ENCODE peak calls at places on chromosomes 12 and 14, in eight cellular contexts. Q, K, O, I, E, D, P and F are unnamed samples.

GRCh38 chr14:53180272-53181221 is 27.4 kb upstream of the DDHD1 start:
- DNase-seq in Q (peak), K (peak), O (peak), I (no peak), E (peak), D (no peak), P (no peak), F (no peak)

GRCh38 chr12:116591608-116592115 is 32.5 kb downstream of the MAP1LC3B2 start:
- DNase-seq in Q (no peak), K (no peak), O (peak), I (no peak), E (no peak), D (no peak), P (no peak), F (no peak)

GRCh38 chr12:14408208-14408607 is 42.7 kb downstream of the ATF7IP start:
- DNase-seq in Q (no peak), K (peak), O (peak), I (peak), E (no peak), D (no peak), P (no peak), F (no peak)

GRCh38 chr12:67299526-67299925 is 30.4 kb downstream of the CAND1 start:
- DNase-seq in Q (no peak), K (no peak), O (no peak), I (no peak), E (no peak), D (no peak), P (no peak), F (no peak)

GRCh38 chr14:101418601-101419000 is 142.7 kb upstream of the DIO3 start:
- DNase-seq in Q (no peak), K (no peak), O (no peak), I (no peak), E (no peak), D (no peak), P (no peak), F (no peak)

GRCh38 chr12:51953925-51954324 is 2.4 kb downstream of the ACVR1B start:
- DNase-seq in Q (no peak), K (no peak), O (no peak), I (no peak), E (no peak), D (no peak), P (no peak), F (no peak)

GRCh38 chr12:40552868-40553267 is 139.4 kb upstream of the CNTN1 start:
- DNase-seq in Q (no peak), K (no peak), O (no peak), I (no peak), E (no peak), D (no peak), P (no peak), F (no peak)

GRCh38 chr14:22882529-22883190 is 362 bp upstream of the REM2 start:
- DNase-seq in Q (no peak), K (peak), O (peak), I (no peak), E (no peak), D (peak), P (peak), F (peak)

GRCh38 chr12:6384499-6385436 is 806 bp downstream of the LTBR start:
- DNase-seq in Q (no peak), K (no peak), O (no peak), I (no peak), E (no peak), D (no peak), P (no peak), F (no peak)

GRCh38 chr12:53241623-53242412 is 9.8 kb upstream of the RARG start:
- DNase-seq in Q (no peak), K (no peak), O (no peak), I (no peak), E (no peak), D (no peak), P (no peak), F (no peak)

GRCh38 chr12:10747730-10748129 is 24.6 kb upstream of the YBX3 start:
- DNase-seq in Q (no peak), K (no peak), O (no peak), I (no peak), E (no peak), D (no peak), P (no peak), F (no peak)

GRCh38 chr14:92677087-92677668 is 71.2 kb downstream of the LGMN start:
- DNase-seq in Q (peak), K (no peak), O (no peak), I (no peak), E (peak), D (no peak), P (no peak), F (no peak)

GRCh38 chr14:89167705-89168104 is 249.3 kb downstream of the FOXN3 start:
- DNase-seq in Q (no peak), K (no peak), O (no peak), I (no peak), E (no peak), D (no peak), P (no peak), F (no peak)

GRCh38 chr12:75553398-75553797 is 42.0 kb upstream of the KRR1 start:
- DNase-seq in Q (no peak), K (peak), O (no peak), I (no peak), E (no peak), D (no peak), P (no peak), F (no peak)

GRCh38 chr12:27851311-27851710 is 71.3 kb upstream of the MANSC4 start:
- DNase-seq in Q (no peak), K (no peak), O (no peak), I (no peak), E (no peak), D (no peak), P (no peak), F (no peak)

GRCh38 chr14:64060648-64061096 is 207.9 kb downstream of the SYNE2 start:
- DNase-seq in Q (peak), K (peak), O (no peak), I (peak), E (no peak), D (peak), P (no peak), F (no peak)

GRCh38 chr12:46450279-46450748 is 77.7 kb upstream of the SLC38A2 start:
- DNase-seq in Q (no peak), K (peak), O (no peak), I (no peak), E (no peak), D (no peak), P (peak), F (no peak)

GRCh38 chr12:121786441-121786825 is 7.1 kb downstream of the RHOF start:
- DNase-seq in Q (no peak), K (no peak), O (peak), I (no peak), E (no peak), D (peak), P (no peak), F (no peak)

GRCh38 chr14:94110552-94111181 is at the start of gene IFI27:
- DNase-seq in Q (no peak), K (no peak), O (peak), I (no peak), E (no peak), D (no peak), P (no peak), F (no peak)

GRCh38 chr12:6326316-6326959 is 15.4 kb downstream of the TNFRSF1A start:
- DNase-seq in Q (no peak), K (peak), O (peak), I (no peak), E (no peak), D (peak), P (no peak), F (peak)

GRCh38 chr14:48261436-48261835 is 586.0 kb upstream of the MDGA2 start:
- DNase-seq in Q (no peak), K (no peak), O (no peak), I (no peak), E (no peak), D (no peak), P (no peak), F (no peak)

GRCh38 chr14:21071225-21072041 is 1.3 kb downstream of the ARHGEF40 start:
- DNase-seq in Q (no peak), K (peak), O (peak), I (peak), E (peak), D (peak), P (peak), F (peak)

GRCh38 chr12:100427078-100427477 is 46.6 kb upstream of the NR1H4 start:
- DNase-seq in Q (no peak), K (no peak), O (peak), I (no peak), E (no peak), D (peak), P (no peak), F (no peak)

GRCh38 chr12:115163710-115164109 is 479.7 kb upstream of the TBX3 start:
- DNase-seq in Q (no peak), K (peak), O (no peak), I (no peak), E (no peak), D (no peak), P (no peak), F (no peak)

GRCh38 chr12:124869011-124869665 is 5.5 kb upstream of the SCARB1 start:
- DNase-seq in Q (no peak), K (no peak), O (no peak), I (no peak), E (no peak), D (no peak), P (no peak), F (no peak)

GRCh38 chr12:95164656-95165055 is 52.6 kb downstream of the FGD6 start:
- DNase-seq in Q (no peak), K (no peak), O (peak), I (no peak), E (no peak), D (no peak), P (no peak), F (no peak)

GRCh38 chr12:72747460-72747859 is 475.3 kb downstream of the TRHDE start:
- DNase-seq in Q (no peak), K (no peak), O (no peak), I (no peak), E (no peak), D (no peak), P (no peak), F (no peak)

GRCh38 chr12:6752931-6753771 is at the start of gene MLF2:
- DNase-seq in Q (peak), K (peak), O (peak), I (peak), E (peak), D (peak), P (peak), F (peak)